ENCODE peak calls at places on chromosomes 12 and 14, in five cellular contexts. One of them, this sample, is unnamed.

GRCh38 chr14:59175404-59175803 is 13.1 kb upstream of the DAAM1 start:
- DNase-seq in left ventricle myocardium inferior: no peak
- DNase-seq in endothelial cell: no peak
- DNase-seq in mesothelial cell of epicardium: no peak
- DNase-seq in AG04450: no peak
- DNase-seq in this sample: no peak

GRCh38 chr12:130700492-130701401 is 15.4 kb downstream of the RIMBP2 start:
- DNase-seq in left ventricle myocardium inferior: no peak
- DNase-seq in endothelial cell: no peak
- DNase-seq in mesothelial cell of epicardium: no peak
- DNase-seq in AG04450: no peak
- DNase-seq in this sample: no peak

GRCh38 chr14:57871487-57872080 is 5.7 kb upstream of the SLC35F4 start:
- DNase-seq in left ventricle myocardium inferior: no peak
- DNase-seq in endothelial cell: peak
- DNase-seq in mesothelial cell of epicardium: no peak
- DNase-seq in AG04450: peak
- DNase-seq in this sample: peak

GRCh38 chr12:28242129-28242887 is 52.1 kb downstream of the CCDC91 start:
- DNase-seq in left ventricle myocardium inferior: no peak
- DNase-seq in endothelial cell: no peak
- DNase-seq in mesothelial cell of epicardium: no peak
- DNase-seq in AG04450: no peak
- DNase-seq in this sample: no peak

GRCh38 chr12:143964-144649 is 69.8 kb downstream of the SLC6A12 start:
- DNase-seq in left ventricle myocardium inferior: no peak
- DNase-seq in endothelial cell: no peak
- DNase-seq in mesothelial cell of epicardium: no peak
- DNase-seq in AG04450: no peak
- DNase-seq in this sample: no peak

GRCh38 chr12:62692884-62693283 is 226.3 kb downstream of the MON2 start:
- DNase-seq in left ventricle myocardium inferior: no peak
- DNase-seq in endothelial cell: no peak
- DNase-seq in mesothelial cell of epicardium: no peak
- DNase-seq in AG04450: no peak
- DNase-seq in this sample: peak

GRCh38 chr12:62543741-62544140 is 77.1 kb downstream of the MON2 start:
- DNase-seq in left ventricle myocardium inferior: no peak
- DNase-seq in endothelial cell: no peak
- DNase-seq in mesothelial cell of epicardium: no peak
- DNase-seq in AG04450: no peak
- DNase-seq in this sample: no peak

GRCh38 chr14:81533212-81533535 is 479 bp downstream of the SEL1L start:
- DNase-seq in left ventricle myocardium inferior: no peak
- DNase-seq in endothelial cell: no peak
- DNase-seq in mesothelial cell of epicardium: no peak
- DNase-seq in AG04450: no peak
- DNase-seq in this sample: no peak

GRCh38 chr12:25249951-25250738 is 584 bp downstream of the KRAS start:
- DNase-seq in left ventricle myocardium inferior: peak
- DNase-seq in endothelial cell: peak
- DNase-seq in mesothelial cell of epicardium: peak
- DNase-seq in AG04450: no peak
- DNase-seq in this sample: no peak

GRCh38 chr12:1464925-1465324 is 129.5 kb downstream of the FBXL14 start:
- DNase-seq in left ventricle myocardium inferior: no peak
- DNase-seq in endothelial cell: no peak
- DNase-seq in mesothelial cell of epicardium: no peak
- DNase-seq in AG04450: no peak
- DNase-seq in this sample: no peak

GRCh38 chr12:20175704-20176388 is 192.5 kb upstream of the PDE3A start:
- DNase-seq in left ventricle myocardium inferior: no peak
- DNase-seq in endothelial cell: no peak
- DNase-seq in mesothelial cell of epicardium: no peak
- DNase-seq in AG04450: no peak
- DNase-seq in this sample: no peak
- TF ChIP-seq CTCF in left ventricle myocardium inferior: no peak
- TF ChIP-seq CTCF in endothelial cell: no peak
- TF ChIP-seq CTCF in mesothelial cell of epicardium: no peak
- TF ChIP-seq CTCF in AG04450: no peak
- TF ChIP-seq CTCF in this sample: no peak

GRCh38 chr14:49892301-49892635 is 614 bp upstream of the ARF6 start:
- DNase-seq in left ventricle myocardium inferior: no peak
- DNase-seq in endothelial cell: no peak
- DNase-seq in mesothelial cell of epicardium: no peak
- DNase-seq in AG04450: peak
- DNase-seq in this sample: peak

GRCh38 chr14:49893309-49894213 is 679 bp downstream of the ARF6 start:
- DNase-seq in left ventricle myocardium inferior: peak
- DNase-seq in endothelial cell: peak
- DNase-seq in mesothelial cell of epicardium: peak
- DNase-seq in AG04450: no peak
- DNase-seq in this sample: no peak

GRCh38 chr14:49895480-49895879 is 2.6 kb downstream of the ARF6 start:
- DNase-seq in left ventricle myocardium inferior: no peak
- DNase-seq in endothelial cell: no peak
- DNase-seq in mesothelial cell of epicardium: no peak
- DNase-seq in AG04450: no peak
- DNase-seq in this sample: no peak

GRCh38 chr14:49896956-49897355 is 4.1 kb downstream of the ARF6 start:
- DNase-seq in left ventricle myocardium inferior: no peak
- DNase-seq in endothelial cell: no peak
- DNase-seq in mesothelial cell of epicardium: no peak
- DNase-seq in AG04450: no peak
- DNase-seq in this sample: no peak

GRCh38 chr14:49892636-49893308 is at the start of gene ARF6:
- DNase-seq in left ventricle myocardium inferior: peak
- DNase-seq in endothelial cell: peak
- DNase-seq in mesothelial cell of epicardium: peak
- DNase-seq in AG04450: peak
- DNase-seq in this sample: peak
- TF ChIP-seq CTCF in left ventricle myocardium inferior: peak
- TF ChIP-seq CTCF in endothelial cell: no peak
- TF ChIP-seq CTCF in mesothelial cell of epicardium: no peak
- TF ChIP-seq CTCF in AG04450: peak
- TF ChIP-seq CTCF in this sample: peak

DNA sequence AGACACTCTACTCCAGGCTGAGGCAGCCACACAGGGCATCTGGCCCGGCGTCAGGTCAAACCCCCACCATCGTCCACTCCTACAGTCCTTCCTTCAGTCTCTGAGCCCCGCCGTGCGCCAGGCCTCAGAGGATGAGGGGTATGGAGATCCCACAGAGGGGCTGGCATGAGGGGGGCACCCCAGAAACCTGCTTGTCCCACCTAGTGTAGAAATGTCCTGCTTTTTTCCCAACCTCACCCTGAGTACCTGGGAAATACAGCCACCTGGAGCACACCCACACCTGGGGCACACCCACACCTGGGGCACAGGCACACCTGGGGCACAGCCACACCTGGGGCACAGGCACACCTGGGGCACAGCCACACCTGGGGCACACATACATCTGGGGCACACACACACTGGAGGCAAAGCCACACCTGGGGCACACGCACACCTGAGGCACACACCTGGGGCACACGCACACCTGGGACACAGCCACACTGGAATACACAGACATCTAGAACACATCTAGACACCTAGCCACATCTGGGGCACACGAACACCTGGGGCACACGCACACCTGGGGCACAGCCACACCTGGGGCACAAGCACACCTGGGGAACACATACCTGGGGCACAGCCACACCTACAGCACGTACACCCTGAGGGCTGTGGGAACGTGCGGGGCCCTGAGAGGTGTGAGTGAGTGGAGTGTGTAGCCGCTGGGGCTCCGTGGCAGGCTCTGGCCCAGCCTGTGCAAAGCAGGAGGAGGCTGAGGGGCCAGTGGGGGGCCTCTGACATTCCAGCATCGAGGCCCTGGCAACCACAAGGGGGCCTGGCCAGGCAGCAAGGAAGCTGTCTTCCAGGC is 18.4 kb downstream of the AKT1 start:
- DNase-seq in left ventricle myocardium inferior: no peak
- DNase-seq in endothelial cell: no peak
- DNase-seq in mesothelial cell of epicardium: no peak
- DNase-seq in AG04450: no peak
- DNase-seq in this sample: no peak
- TF ChIP-seq CTCF in left ventricle myocardium inferior: no peak
- TF ChIP-seq CTCF in endothelial cell: no peak
- TF ChIP-seq CTCF in mesothelial cell of epicardium: no peak
- TF ChIP-seq CTCF in AG04450: no peak
- TF ChIP-seq CTCF in this sample: no peak

DNA sequence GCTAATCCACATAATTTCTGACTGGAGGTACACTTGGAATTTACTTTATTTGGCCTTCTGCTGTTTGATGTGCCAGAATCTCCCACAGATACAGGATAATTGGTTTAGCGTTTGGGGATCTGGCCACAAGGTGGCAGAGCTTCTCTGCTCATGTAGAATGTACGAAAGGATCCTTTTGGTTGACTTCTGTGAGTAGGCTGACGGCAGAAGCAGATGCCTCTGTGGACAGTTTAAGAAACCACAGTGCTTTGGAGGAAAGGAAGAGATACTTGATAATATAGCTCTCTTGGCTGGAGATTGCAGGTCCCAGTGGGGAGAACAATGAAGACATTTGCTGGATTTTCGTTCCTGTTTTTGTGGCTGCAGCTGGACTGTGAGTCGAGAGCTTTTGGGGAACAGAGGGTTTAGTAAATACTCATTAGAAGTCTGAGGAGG is 75.3 kb upstream of the OR4E1 start:
- DNase-seq in left ventricle myocardium inferior: peak
- DNase-seq in endothelial cell: peak
- DNase-seq in mesothelial cell of epicardium: no peak
- DNase-seq in AG04450: no peak
- DNase-seq in this sample: peak
- TF ChIP-seq CTCF in left ventricle myocardium inferior: peak
- TF ChIP-seq CTCF in endothelial cell: peak
- TF ChIP-seq CTCF in mesothelial cell of epicardium: peak
- TF ChIP-seq CTCF in AG04450: peak
- TF ChIP-seq CTCF in this sample: peak

GRCh38 chr14:95257521-95257920 is 62.2 kb downstream of the CLMN start:
- DNase-seq in left ventricle myocardium inferior: no peak
- DNase-seq in endothelial cell: no peak
- DNase-seq in mesothelial cell of epicardium: no peak
- DNase-seq in AG04450: no peak
- DNase-seq in this sample: no peak
- TF ChIP-seq CTCF in left ventricle myocardium inferior: no peak
- TF ChIP-seq CTCF in endothelial cell: no peak
- TF ChIP-seq CTCF in mesothelial cell of epicardium: no peak
- TF ChIP-seq CTCF in AG04450: no peak
- TF ChIP-seq CTCF in this sample: no peak

GRCh38 chr14:69191340-69192111 is at the start of gene EXD2:
- DNase-seq in left ventricle myocardium inferior: peak
- DNase-seq in endothelial cell: peak
- DNase-seq in mesothelial cell of epicardium: peak
- DNase-seq in AG04450: peak
- DNase-seq in this sample: peak
- TF ChIP-seq CTCF in left ventricle myocardium inferior: no peak
- TF ChIP-seq CTCF in endothelial cell: no peak
- TF ChIP-seq CTCF in mesothelial cell of epicardium: no peak
- TF ChIP-seq CTCF in AG04450: no peak
- TF ChIP-seq CTCF in this sample: no peak

GRCh38 chr12:127810026-127810425 is 456.9 kb upstream of the TMEM132C start:
- DNase-seq in left ventricle myocardium inferior: no peak
- DNase-seq in endothelial cell: no peak
- DNase-seq in mesothelial cell of epicardium: no peak
- DNase-seq in AG04450: no peak
- DNase-seq in this sample: peak
- TF ChIP-seq CTCF in left ventricle myocardium inferior: no peak
- TF ChIP-seq CTCF in endothelial cell: no peak
- TF ChIP-seq CTCF in mesothelial cell of epicardium: no peak
- TF ChIP-seq CTCF in AG04450: no peak
- TF ChIP-seq CTCF in this sample: peak

DNA sequence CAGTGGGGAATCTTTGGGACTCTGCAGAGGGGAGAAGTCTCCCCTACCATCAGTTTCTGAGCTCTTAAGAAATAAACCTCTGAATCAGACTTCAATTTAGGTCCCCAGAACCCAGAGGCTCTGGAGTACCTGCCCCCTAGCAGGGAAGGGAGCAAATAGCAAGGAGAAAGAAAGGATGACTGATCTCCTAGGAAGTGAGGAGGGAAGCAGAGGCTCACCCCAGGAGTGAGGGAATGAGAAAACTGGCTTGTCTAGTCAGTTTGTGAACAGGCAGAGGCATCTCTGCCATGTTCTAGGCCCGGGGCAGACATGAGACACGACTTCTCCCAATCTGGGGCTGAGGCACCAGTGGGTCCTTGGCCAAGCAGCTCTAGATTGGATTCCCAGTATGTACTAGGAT is 24.3 kb upstream of the SMUG1 start:
- DNase-seq in left ventricle myocardium inferior: no peak
- DNase-seq in endothelial cell: no peak
- DNase-seq in mesothelial cell of epicardium: no peak
- DNase-seq in AG04450: no peak
- DNase-seq in this sample: no peak
- TF ChIP-seq CTCF in left ventricle myocardium inferior: no peak
- TF ChIP-seq CTCF in endothelial cell: no peak
- TF ChIP-seq CTCF in mesothelial cell of epicardium: no peak
- TF ChIP-seq CTCF in AG04450: peak
- TF ChIP-seq CTCF in this sample: peak

GRCh38 chr12:116882742-116883141 is 1.5 kb upstream of the HRK start:
- DNase-seq in left ventricle myocardium inferior: no peak
- DNase-seq in endothelial cell: no peak
- DNase-seq in mesothelial cell of epicardium: no peak
- DNase-seq in AG04450: no peak
- DNase-seq in this sample: peak
- TF ChIP-seq CTCF in left ventricle myocardium inferior: peak
- TF ChIP-seq CTCF in endothelial cell: no peak
- TF ChIP-seq CTCF in mesothelial cell of epicardium: no peak
- TF ChIP-seq CTCF in AG04450: peak
- TF ChIP-seq CTCF in this sample: peak

GRCh38 chr12:97943359-97943758 is 480.8 kb downstream of the RMST start:
- DNase-seq in left ventricle myocardium inferior: no peak
- DNase-seq in endothelial cell: no peak
- DNase-seq in mesothelial cell of epicardium: no peak
- DNase-seq in AG04450: no peak
- DNase-seq in this sample: no peak
- TF ChIP-seq CTCF in left ventricle myocardium inferior: no peak
- TF ChIP-seq CTCF in endothelial cell: no peak
- TF ChIP-seq CTCF in mesothelial cell of epicardium: no peak
- TF ChIP-seq CTCF in AG04450: no peak
- TF ChIP-seq CTCF in this sample: peak